ENCODE peak calls at places on chromosomes 7 and 10, in ten cellular contexts. O is tibial artery; Y is astrocyte; D is fibroblast of lung; G is ovary; B is tibial nerve; A is GM23338; P is neural progenitor cell; H is left lung; Z is CD8-positive, alpha-beta T cell. L is an unnamed sample.

GRCh38 chr10:82674036-82674435 is 799.0 kb downstream of the NRG3 start:
- DNase-seq in G (no peak), D (no peak), Y (no peak), O (no peak), A (no peak), P (no peak), B (no peak), Z (no peak), H (no peak), L (no peak)

GRCh38 chr10:7874864-7875263 is 56.6 kb downstream of the TAF3 start:
- DNase-seq in D (no peak), A (no peak), Z (no peak), O (no peak), Y (no peak), B (no peak), G (no peak), P (no peak), H (no peak), L (no peak)

GRCh38 chr7:77199008-77199966 is at the start of gene FGL2:
- DNase-seq in Y (peak), O (peak), B (peak), H (peak), A (peak), Z (peak), G (peak), D (peak), P (peak), L (peak)

GRCh38 chr7:4689151-4689550 is 7.1 kb downstream of the FOXK1 start:
- DNase-seq in P (no peak), Z (no peak), H (no peak), Y (no peak), B (no peak), O (no peak), G (no peak), D (no peak), A (no peak), L (no peak)

GRCh38 chr10:49615721-49616120 is 1.9 kb downstream of the CHAT start:
- DNase-seq in G (no peak), Z (no peak), H (no peak), D (no peak), A (no peak), O (no peak), P (no peak), Y (no peak), B (no peak), L (no peak)

GRCh38 chr7:101950450-101951119 is 133.2 kb downstream of the CUX1 start:
- DNase-seq in B (no peak), G (no peak), H (no peak), Y (peak), P (peak), O (no peak), D (peak), Z (no peak), A (peak), L (no peak)

GRCh38 chr10:807958-808353 is 118.5 kb upstream of the DIP2C start:
- DNase-seq in A (no peak), P (no peak), G (no peak), D (no peak), Z (no peak), O (no peak), B (no peak), H (no peak), Y (no peak), L (no peak)

GRCh38 chr10:96758423-96758822 is 38.1 kb upstream of the PIK3AP1 start:
- DNase-seq in D (no peak), H (no peak), O (peak), Y (no peak), A (no peak), Z (no peak), B (no peak), G (no peak), P (no peak), L (no peak)

GRCh38 chr10:58666024-58666423 is 153.4 kb downstream of the BICC1 start:
- DNase-seq in Y (peak), P (no peak), H (no peak), G (no peak), A (no peak), D (peak), O (no peak), B (no peak), Z (no peak), L (no peak)

GRCh38 chr7:128410092-128410665 is 397 bp upstream of the IMPDH1 start:
- DNase-seq in Y (peak), P (peak), G (no peak), A (peak), H (no peak), B (no peak), Z (peak), D (peak), O (peak), L (peak)

GRCh38 chr10:132591166-132591971 is 53.8 kb downstream of the INPP5A start:
- DNase-seq in D (peak), O (no peak), B (no peak), H (no peak), P (no peak), Z (no peak), Y (peak), G (peak), A (peak), L (peak)

GRCh38 chr10:64760371-64760770 is 1239.2 kb downstream of the REEP3 start:
- DNase-seq in A (no peak), Z (no peak), H (no peak), D (no peak), B (no peak), P (no peak), G (no peak), Y (no peak), O (no peak), L (no peak)

GRCh38 chr7:107838816-107839584 is 36.0 kb upstream of the SLC26A3 start:
- DNase-seq in B (no peak), P (no peak), O (no peak), D (no peak), Y (no peak), G (no peak), H (no peak), A (no peak), Z (no peak), L (no peak)

GRCh38 chr7:137778511-137778910 is 68.3 kb downstream of the DGKI start:
- DNase-seq in Z (no peak), O (no peak), A (no peak), Y (no peak), D (no peak), P (no peak), G (no peak), B (no peak), H (no peak), L (no peak)

GRCh38 chr7:24718977-24719491 is 38.2 kb downstream of the GSDME start:
- DNase-seq in Y (no peak), D (no peak), P (no peak), O (no peak), B (no peak), G (no peak), A (no peak), H (no peak), Z (no peak), L (no peak)

GRCh38 chr10:48221814-48222213 is 52.7 kb downstream of the FRMPD2 start:
- DNase-seq in P (no peak), H (no peak), Z (no peak), A (no peak), O (no peak), G (no peak), D (no peak), B (no peak), Y (no peak), L (no peak)

GRCh38 chr7:44218418-44219201 is 17.8 kb downstream of the YKT6 start:
- DNase-seq in G (no peak), Z (no peak), H (no peak), D (peak), O (no peak), A (peak), Y (no peak), P (peak), B (peak), L (peak)

GRCh38 chr10:118621304-118621942 is 26.0 kb upstream of the PRLHR start:
- DNase-seq in G (no peak), H (no peak), D (no peak), O (no peak), P (no peak), Z (peak), A (no peak), Y (no peak), B (no peak), L (no peak)

GRCh38 chr7:130748531-130749389 is 14.8 kb upstream of the KLF14 start:
- DNase-seq in A (no peak), B (no peak), Y (no peak), O (no peak), H (no peak), Z (no peak), G (no peak), P (no peak), D (no peak), L (no peak)

GRCh38 chr10:20922033-20922432 is 24.9 kb upstream of the NEBL start:
- DNase-seq in D (no peak), Z (no peak), P (no peak), Y (no peak), A (no peak), G (no peak), O (no peak), H (no peak), B (no peak), L (no peak)

GRCh38 chr10:70891636-70892035 is 3.3 kb upstream of the PCBD1 start:
- DNase-seq in D (peak), A (peak), H (no peak), B (no peak), Y (peak), P (no peak), Z (no peak), O (no peak), G (no peak), L (no peak)

GRCh38 chr10:22849077-22849810 is 78.6 kb upstream of the ARMC3 start:
- DNase-seq in A (no peak), P (no peak), G (peak), H (peak), D (peak), Y (peak), O (peak), B (peak), Z (no peak), L (peak)

GRCh38 chr10:125101049-125101448 is 59.3 kb downstream of the CTBP2 start:
- DNase-seq in H (no peak), Z (no peak), D (no peak), Y (no peak), A (no peak), O (no peak), B (no peak), G (no peak), P (no peak), L (no peak)

GRCh38 chr7:121385800-121386179 is 10.3 kb downstream of the FAM3C start:
- DNase-seq in O (no peak), G (no peak), A (no peak), H (no peak), Z (no peak), B (no peak), D (no peak), Y (no peak), P (no peak), L (no peak)

GRCh38 chr10:99784025-99784730 is 1.7 kb downstream of the ABCC2 start:
- DNase-seq in P (no peak), A (no peak), B (no peak), Z (no peak), H (no peak), Y (peak), G (no peak), D (peak), O (no peak), L (no peak)

GRCh38 chr10:124535731-124536495 is 74.3 kb downstream of the LHPP start:
- DNase-seq in O (no peak), D (no peak), H (no peak), G (peak), P (no peak), A (peak), Z (no peak), B (no peak), Y (no peak), L (no peak)

GRCh38 chr7:11412036-11412435 is 420.0 kb downstream of the THSD7A start:
- DNase-seq in D (no peak), Y (no peak), O (no peak), G (no peak), P (no peak), H (no peak), B (no peak), Z (no peak), A (no peak), L (no peak)

GRCh38 chr10:97644961-97645360 is 4.5 kb downstream of the PI4K2A start:
- DNase-seq in P (no peak), Y (no peak), B (no peak), D (no peak), G (no peak), A (no peak), H (no peak), Z (no peak), O (no peak), L (no peak)

GRCh38 chr10:125844673-125845300 is 21.4 kb downstream of the BCCIP start:
- DNase-seq in A (no peak), Y (no peak), P (no peak), H (no peak), D (no peak), B (no peak), G (peak), O (no peak), Z (no peak), L (no peak)

GRCh38 chr10:119412831-119413737 is 129.4 kb downstream of the RGS10 start:
- DNase-seq in Y (peak), G (no peak), P (peak), B (no peak), D (peak), A (peak), Z (no peak), O (no peak), H (no peak), L (no peak)

GRCh38 chr7:100024020-100024619 is 8.7 kb downstream of the ZKSCAN1 start:
- DNase-seq in P (no peak), H (no peak), Y (no peak), Z (no peak), B (no peak), O (no peak), A (no peak), G (no peak), D (no peak), L (no peak)
- TF ChIP-seq CTCF in P (no peak), H (no peak), Y (no peak), Z (no peak), B (no peak), O (no peak), A (no peak), G (no peak), D (no peak), L (no peak)

DNA sequence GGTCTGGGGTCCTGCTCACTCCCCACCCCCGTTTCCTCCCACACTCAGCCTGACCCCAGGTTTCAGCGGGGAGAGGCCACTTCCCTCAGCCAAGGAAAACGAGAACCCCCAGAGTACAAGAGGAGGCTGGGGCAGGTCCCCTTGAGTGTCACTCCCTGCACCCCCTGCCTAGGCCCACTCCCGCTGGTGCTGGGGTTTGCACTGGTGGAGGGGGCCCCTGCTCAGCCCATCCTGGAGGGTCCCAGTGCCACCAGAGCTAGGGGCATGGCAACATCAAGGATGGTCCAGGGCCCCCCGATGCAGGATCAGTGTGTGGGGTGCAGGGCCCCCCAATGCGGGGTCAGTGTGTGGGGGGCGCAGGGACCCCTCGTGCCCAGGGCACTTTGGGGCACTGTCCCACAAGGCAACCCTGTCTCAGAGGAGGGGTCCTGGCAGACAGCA is 70.5 kb upstream of the KCTD7 start:
- DNase-seq in Z (no peak), P (no peak), Y (no peak), A (no peak), D (no peak), H (no peak), G (no peak), B (no peak), O (no peak), L (no peak)
- H3K27ac ChIP-seq in Z (no peak), P (no peak), Y (no peak), A (peak), D (no peak), H (no peak), G (no peak), B (no peak), O (no peak), L (no peak)

GRCh38 chr10:5652746-5653145 is 13.6 kb downstream of the ASB13 start:
- DNase-seq in Y (no peak), B (no peak), A (no peak), H (no peak), P (no peak), O (no peak), Z (no peak), G (no peak), D (no peak), L (no peak)
- TF ChIP-seq CTCF in Y (no peak), B (no peak), A (no peak), H (no peak), P (no peak), O (no peak), Z (no peak), G (no peak), D (no peak), L (no peak)

GRCh38 chr10:31583358-31583757 is 264.3 kb downstream of the ZEB1 start:
- DNase-seq in G (no peak), H (no peak), Y (no peak), D (no peak), A (peak), Z (no peak), O (no peak), B (no peak), P (no peak), L (no peak)

GRCh38 chr10:31584098-31584631 is 265.1 kb downstream of the ZEB1 start:
- DNase-seq in H (no peak), G (no peak), Z (no peak), P (no peak), D (no peak), A (peak), B (no peak), O (no peak), Y (no peak), L (no peak)

GRCh38 chr10:31582365-31583052 is 263.5 kb downstream of the ZEB1 start:
- DNase-seq in O (no peak), Z (no peak), G (no peak), H (no peak), A (peak), D (peak), B (no peak), Y (peak), P (no peak), L (no peak)

GRCh38 chr10:31580646-31581045 is 261.6 kb downstream of the ZEB1 start:
- DNase-seq in Y (no peak), D (no peak), H (no peak), B (no peak), O (no peak), P (no peak), A (no peak), Z (no peak), G (no peak), L (no peak)

DNA sequence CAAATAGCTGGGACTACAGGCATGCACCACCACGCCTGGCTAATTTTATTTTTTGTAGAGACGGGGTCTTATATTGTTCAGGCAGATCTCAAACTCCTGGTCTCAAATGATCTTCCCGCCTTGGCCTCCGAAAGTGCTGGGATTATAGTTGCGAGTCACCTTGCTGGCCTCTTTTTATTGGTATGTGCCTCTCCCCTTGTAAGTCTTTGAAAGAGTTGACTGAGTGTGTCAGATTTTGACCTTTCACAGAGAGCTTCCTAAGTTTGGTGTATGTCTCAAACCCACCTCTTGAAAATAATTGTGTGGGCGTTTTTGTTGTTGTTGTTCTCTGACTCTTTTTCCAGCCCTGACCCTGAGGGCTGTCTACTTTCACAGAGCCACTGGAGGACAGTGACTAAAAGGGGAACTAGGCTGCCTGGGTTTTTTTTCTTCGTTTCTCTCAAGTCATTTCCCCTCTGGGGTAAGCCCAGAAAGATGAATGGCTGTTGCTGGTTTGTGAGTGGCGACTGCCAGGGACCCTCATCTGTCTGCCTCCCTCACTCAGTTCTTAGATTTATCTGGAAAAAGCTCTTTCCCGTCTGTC is 262.8 kb downstream of the ZEB1 start:
- DNase-seq in Y (no peak), G (no peak), D (no peak), A (no peak), H (no peak), P (no peak), B (no peak), Z (no peak), O (no peak), L (no peak)
- H3K27ac ChIP-seq in Y (no peak), G (no peak), D (no peak), A (no peak), H (peak), P (no peak), B (no peak), Z (no peak), O (no peak), L (peak)

GRCh38 chr7:34168013-34168412 is 262.7 kb downstream of the BMPER start:
- DNase-seq in D (no peak), Z (no peak), A (no peak), B (no peak), H (no peak), O (no peak), Y (no peak), G (no peak), P (no peak), L (no peak)

GRCh38 chr7:34162676-34163075 is 257.3 kb downstream of the BMPER start:
- DNase-seq in D (no peak), Z (no peak), H (no peak), P (no peak), B (no peak), Y (no peak), O (no peak), G (no peak), A (no peak), L (no peak)

GRCh38 chr7:34163956-34164355 is 258.6 kb downstream of the BMPER start:
- DNase-seq in A (no peak), O (no peak), D (no peak), H (no peak), G (no peak), Y (no peak), B (no peak), Z (no peak), P (no peak), L (no peak)

GRCh38 chr7:34165466-34165865 is 260.1 kb downstream of the BMPER start:
- DNase-seq in H (no peak), A (no peak), B (no peak), G (no peak), D (no peak), Y (no peak), P (no peak), Z (no peak), O (no peak), L (no peak)

GRCh38 chr7:34165927-34166550 is 260.7 kb downstream of the BMPER start:
- DNase-seq in D (peak), G (no peak), H (no peak), Z (no peak), P (peak), B (no peak), O (no peak), A (peak), Y (peak), L (no peak)
- TF ChIP-seq CTCF in D (peak), G (no peak), H (peak), Z (no peak), P (peak), B (peak), O (peak), A (peak), Y (peak), L (peak)